ENCODE peak calls at places on chromosomes 2 and 18, in six cellular contexts. One of them, this sample, is unnamed.

GRCh38 chr2:5373200-5373599 is 319.0 kb upstream of the SOX11 start:
- DNase-seq in T-helper 9 cell: no peak
- DNase-seq in PC-3: no peak
- DNase-seq in LoVo: no peak
- DNase-seq in GM12878: no peak
- DNase-seq in amniotic stem cell: no peak
- DNase-seq in this sample: no peak

GRCh38 chr18:25737710-25738251 is 352.6 kb downstream of the SS18 start:
- DNase-seq in T-helper 9 cell: no peak
- DNase-seq in PC-3: peak; percentile 16
- DNase-seq in LoVo: no peak
- DNase-seq in GM12878: no peak
- DNase-seq in amniotic stem cell: no peak
- DNase-seq in this sample: peak; percentile 1

GRCh38 chr2:200278694-200279316 is 27.7 kb upstream of the SPATS2L start:
- DNase-seq in T-helper 9 cell: no peak
- DNase-seq in PC-3: no peak
- DNase-seq in LoVo: no peak
- DNase-seq in GM12878: no peak
- DNase-seq in amniotic stem cell: no peak
- DNase-seq in this sample: no peak

GRCh38 chr2:172134270-172134669 is 31.6 kb upstream of the DLX2 start:
- DNase-seq in T-helper 9 cell: no peak
- DNase-seq in PC-3: no peak
- DNase-seq in LoVo: no peak
- DNase-seq in GM12878: no peak
- DNase-seq in amniotic stem cell: no peak
- DNase-seq in this sample: no peak

GRCh38 chr2:70069049-70069448 is 18.2 kb upstream of the PCBP1 start:
- DNase-seq in T-helper 9 cell: peak; percentile 50
- DNase-seq in PC-3: no peak
- DNase-seq in LoVo: peak; percentile 59
- DNase-seq in GM12878: peak; percentile 83
- DNase-seq in amniotic stem cell: no peak
- DNase-seq in this sample: no peak

GRCh38 chr2:217261452-217261851 is 401.6 kb upstream of the TNP1 start:
- DNase-seq in T-helper 9 cell: no peak
- DNase-seq in PC-3: no peak
- DNase-seq in LoVo: no peak
- DNase-seq in GM12878: no peak
- DNase-seq in amniotic stem cell: no peak
- DNase-seq in this sample: no peak

GRCh38 chr2:31197669-31198068 is 19.6 kb downstream of the CAPN14 start:
- DNase-seq in T-helper 9 cell: no peak
- DNase-seq in PC-3: no peak
- DNase-seq in LoVo: no peak
- DNase-seq in GM12878: no peak
- DNase-seq in amniotic stem cell: no peak
- DNase-seq in this sample: no peak

GRCh38 chr2:11938196-11938595 is 191.8 kb downstream of the LPIN1 start:
- DNase-seq in T-helper 9 cell: no peak
- DNase-seq in PC-3: no peak
- DNase-seq in LoVo: no peak
- DNase-seq in GM12878: no peak
- DNase-seq in amniotic stem cell: no peak
- DNase-seq in this sample: no peak

GRCh38 chr18:41731887-41732286 is 223.1 kb upstream of the PIK3C3 start:
- DNase-seq in T-helper 9 cell: no peak
- DNase-seq in PC-3: peak; percentile 59
- DNase-seq in LoVo: no peak
- DNase-seq in GM12878: no peak
- DNase-seq in amniotic stem cell: no peak
- DNase-seq in this sample: no peak

GRCh38 chr2:129205766-129206165 is 773.7 kb upstream of the RAB6C start:
- DNase-seq in T-helper 9 cell: no peak
- DNase-seq in PC-3: no peak
- DNase-seq in LoVo: no peak
- DNase-seq in GM12878: no peak
- DNase-seq in amniotic stem cell: no peak
- DNase-seq in this sample: no peak

GRCh38 chr18:61554117-61554776 is 221.0 kb downstream of the CDH20 start:
- DNase-seq in T-helper 9 cell: no peak
- DNase-seq in PC-3: no peak
- DNase-seq in LoVo: no peak
- DNase-seq in GM12878: no peak
- DNase-seq in amniotic stem cell: no peak
- DNase-seq in this sample: no peak

GRCh38 chr2:233929352-233929843 is 12.2 kb downstream of the TRPM8 start:
- DNase-seq in T-helper 9 cell: no peak
- DNase-seq in PC-3: peak; percentile 29
- DNase-seq in LoVo: no peak
- DNase-seq in GM12878: no peak
- DNase-seq in amniotic stem cell: no peak
- DNase-seq in this sample: no peak

GRCh38 chr2:206981739-206982336 is 42.5 kb downstream of the CPO start:
- DNase-seq in T-helper 9 cell: peak; percentile 18
- DNase-seq in PC-3: peak; percentile 82
- DNase-seq in LoVo: peak; percentile 39
- DNase-seq in GM12878: no peak
- DNase-seq in amniotic stem cell: peak; percentile 61
- DNase-seq in this sample: peak; percentile 31

GRCh38 chr2:233379441-233379840 is 25.1 kb downstream of the DGKD start:
- DNase-seq in T-helper 9 cell: no peak
- DNase-seq in PC-3: no peak
- DNase-seq in LoVo: no peak
- DNase-seq in GM12878: no peak
- DNase-seq in amniotic stem cell: no peak
- DNase-seq in this sample: no peak

GRCh38 chr2:164275659-164276058 is 345.6 kb downstream of the GRB14 start:
- DNase-seq in T-helper 9 cell: no peak
- DNase-seq in PC-3: no peak
- DNase-seq in LoVo: no peak
- DNase-seq in GM12878: no peak
- DNase-seq in amniotic stem cell: no peak
- DNase-seq in this sample: no peak

GRCh38 chr2:181203412-181203811 is 223.0 kb downstream of the UBE2E3 start:
- DNase-seq in T-helper 9 cell: no peak
- DNase-seq in PC-3: peak; percentile 97
- DNase-seq in LoVo: peak; percentile 76
- DNase-seq in GM12878: no peak
- DNase-seq in amniotic stem cell: peak; percentile 44
- DNase-seq in this sample: no peak

GRCh38 chr2:20796374-20796791 is 26.5 kb downstream of the LDAH start:
- DNase-seq in T-helper 9 cell: no peak
- DNase-seq in PC-3: no peak
- DNase-seq in LoVo: no peak
- DNase-seq in GM12878: no peak
- DNase-seq in amniotic stem cell: no peak
- DNase-seq in this sample: no peak

GRCh38 chr2:99104006-99104405 is 37.5 kb upstream of the C2orf15 start:
- DNase-seq in T-helper 9 cell: no peak
- DNase-seq in PC-3: no peak
- DNase-seq in LoVo: no peak
- DNase-seq in GM12878: no peak
- DNase-seq in amniotic stem cell: no peak
- DNase-seq in this sample: no peak

GRCh38 chr2:23008951-23009350 is 376.0 kb upstream of the KLHL29 start:
- DNase-seq in T-helper 9 cell: no peak
- DNase-seq in PC-3: no peak
- DNase-seq in LoVo: no peak
- DNase-seq in GM12878: no peak
- DNase-seq in amniotic stem cell: no peak
- DNase-seq in this sample: no peak

GRCh38 chr2:107525420-107525819 is 301.3 kb upstream of the RGPD4 start:
- DNase-seq in T-helper 9 cell: no peak
- DNase-seq in PC-3: peak; percentile 75
- DNase-seq in LoVo: no peak
- DNase-seq in GM12878: no peak
- DNase-seq in amniotic stem cell: no peak
- DNase-seq in this sample: no peak

This sample was measured in GOT3.